ENCODE peak calls at places on chromosomes 3 and 15, in nine cellular contexts. P is T-helper 17 cell; D is stomach; U is T-helper 1 cell; T is NCI-H460; F is ELF-1; A is naive thymus-derived CD4-positive, alpha-beta T cell; X is T-helper 2 cell treated with Interferon-gamma antibody and Interleukin-4, amounts not matched to agents 5 μg/mL and 100 μg/mL, for 36 hours; Y is SW480. Q is an unnamed sample.

GRCh38 chr3:159762981-159763465 is 225.6 kb upstream of the IL12A start:
- DNase-seq in A (no peak), U (no peak), P (no peak), F (peak), X (peak), Y (peak), T (peak), D (peak), Q (peak)

GRCh38 chr15:38496151-38496550 is 42.2 kb downstream of the FAM98B start:
- DNase-seq in X (no peak), Y (no peak), P (no peak), U (no peak), A (no peak), T (no peak), F (no peak), D (no peak), Q (no peak)

GRCh38 chr3:112333386-112334334 is 704 bp downstream of the CD200 start:
- DNase-seq in Y (no peak), F (peak), T (no peak), X (peak), A (peak), U (no peak), P (no peak), D (no peak), Q (peak)

GRCh38 chr15:31434418-31435255 is 108.0 kb downstream of the KLF13 start:
- DNase-seq in D (peak), X (peak), A (peak), Y (no peak), F (no peak), T (no peak), P (peak), U (peak), Q (peak)

GRCh38 chr3:194344012-194344411 is 7.1 kb downstream of the CPN2 start:
- DNase-seq in X (peak), F (peak), P (peak), Y (peak), D (peak), U (peak), T (peak), A (peak), Q (peak)

GRCh38 chr3:57949779-57950618 is 58.2 kb upstream of the FLNB start:
- DNase-seq in U (no peak), F (no peak), X (no peak), T (no peak), A (no peak), P (no peak), D (peak), Y (peak), Q (peak)

GRCh38 chr3:110376119-110376518 is 695.5 kb upstream of the NECTIN3 start:
- DNase-seq in Y (no peak), U (no peak), F (no peak), T (no peak), X (no peak), A (no peak), P (no peak), D (no peak), Q (no peak)

GRCh38 chr15:100338971-100339444 is 2.8 kb downstream of the ADAMTS17 start:
- DNase-seq in Y (peak), T (peak), X (peak), A (peak), F (peak), U (peak), P (no peak), D (peak), Q (peak)

GRCh38 chr15:95868450-95868849 is 462.1 kb upstream of the NR2F2 start:
- DNase-seq in T (no peak), X (no peak), A (no peak), Y (no peak), F (no peak), P (no peak), U (no peak), D (no peak), Q (no peak)

GRCh38 chr15:66729339-66729951 is 27.4 kb downstream of the SMAD6 start:
- DNase-seq in U (no peak), T (no peak), A (no peak), P (no peak), D (no peak), F (peak), Y (no peak), X (no peak), Q (no peak)

GRCh38 chr3:152291238-152291637 is 22.5 kb downstream of the MBNL1 start:
- DNase-seq in D (no peak), X (no peak), P (no peak), T (no peak), Y (no peak), F (no peak), U (no peak), A (no peak), Q (no peak)

GRCh38 chr3:52194541-52195296 is 3.2 kb upstream of the ALAS1 start:
- DNase-seq in P (no peak), X (no peak), A (no peak), T (no peak), U (no peak), D (peak), Y (no peak), F (no peak), Q (peak)

GRCh38 chr15:36643551-36643950 is 64.1 kb downstream of the CDIN1 start:
- DNase-seq in Y (no peak), A (no peak), P (no peak), X (no peak), F (peak), U (no peak), D (no peak), T (no peak), Q (no peak)

Q was measured in testis.